ENCODE peak calls at places on chromosomes 1 and 21, in four cellular contexts. O is activated CD4-positive, alpha-beta T cell treated with anti-CD3 and anti-CD28 coated beads, Interleukin-2, amount 50 U/mL, for 24 hours; L is astrocyte of the hippocampus; V is stimulated activated CD4-positive, alpha-beta T cell treated with anti-CD3 and anti-CD28 coated beads, Interleukin-15, amount 100 ng/mL, for 1 hour. R is an unnamed sample.

GRCh38 chr21:41325138-41325537 is 8.5 kb downstream of the FAM3B start:
- DNase-seq in O (no peak), L (no peak), V (no peak), R (no peak)

GRCh38 chr1:61334718-61335589 is 252.6 kb downstream of the NFIA start:
- DNase-seq in O (no peak), L (peak), V (no peak), R (no peak)

GRCh38 chr1:10616696-10617095 is 141.9 kb downstream of the PEX14 start:
- DNase-seq in O (no peak), L (no peak), V (no peak), R (no peak)

GRCh38 chr1:231312389-231312788 is 25.3 kb downstream of the EXOC8 start:
- DNase-seq in O (no peak), L (no peak), V (no peak), R (no peak)

GRCh38 chr1:43835141-43836021 is 98.2 kb upstream of the ARTN start:
- DNase-seq in O (no peak), L (peak), V (no peak), R (peak)

GRCh38 chr1:151944110-151944858 is 35.0 kb upstream of the THEM4 start:
- DNase-seq in O (no peak), L (peak), V (no peak), R (no peak)

GRCh38 chr21:41666641-41667051 is 100.2 kb downstream of the RIPK4 start:
- DNase-seq in O (no peak), L (no peak), V (no peak), R (no peak)

GRCh38 chr21:29637126-29637525 is 302.7 kb downstream of the GRIK1 start:
- DNase-seq in O (no peak), L (no peak), V (no peak), R (no peak)

GRCh38 chr21:31872452-31873274 is at the start of gene HUNK:
- DNase-seq in O (no peak), L (peak), V (no peak), R (peak)

GRCh38 chr1:84708031-84708430 is 17.8 kb upstream of the SSX2IP start:
- DNase-seq in O (no peak), L (no peak), V (no peak), R (no peak)

R was measured in mammary epithelial cell.